ENCODE peak calls at places on chromosome 6, in seven cellular contexts. D is cardiac muscle cell, O is GM23338, A is mammary epithelial cell, L is tibial nerve, J is fibroblast of lung, F is lower lobe of right lung. P is an unnamed sample. For H3K4me1, the result is how much of the 10 kb centered on the place peaks cover.

GRCh38 chr6:70135783-70136182 is 167.1 kb downstream of the COL9A1 start:
- DNase-seq in L (no peak), O (peak), A (no peak), D (no peak), F (no peak), J (no peak), P (no peak)

GRCh38 chr6:99013145-99013544 is 65.4 kb upstream of the FBXL4 start:
- DNase-seq in A (peak), F (no peak), L (no peak), D (no peak), O (no peak), J (peak), P (no peak)

GRCh38 chr6:47737406-47737805 is 39.0 kb downstream of the ADGRF4 start:
- DNase-seq in J (no peak), A (no peak), F (no peak), O (no peak), L (no peak), D (no peak), P (no peak)

GRCh38 chr6:137738197-137738596 is 128.9 kb upstream of the TNFAIP3 start:
- DNase-seq in A (peak), L (no peak), F (no peak), D (no peak), O (no peak), J (peak), P (no peak)

GRCh38 chr6:149983145-149983544 is 19.4 kb downstream of the ULBP1 start:
- DNase-seq in O (no peak), J (no peak), D (no peak), F (no peak), L (no peak), A (no peak), P (no peak)

GRCh38 chr6:90895299-90896164 is 308.7 kb upstream of the MAP3K7 start:
- DNase-seq in A (no peak), O (no peak), F (no peak), D (no peak), J (no peak), L (no peak), P (no peak)

GRCh38 chr6:24274441-24275083 is 83.3 kb downstream of the DCDC2 start:
- DNase-seq in O (peak), J (peak), A (peak), D (peak), F (no peak), L (no peak), P (no peak)

GRCh38 chr6:55568779-55569439 is 10.1 kb downstream of the HMGCLL1 start:
- DNase-seq in D (peak), A (no peak), F (no peak), O (no peak), L (no peak), J (peak), P (no peak)

GRCh38 chr6:51644426-51644825 is 443.0 kb downstream of the PKHD1 start:
- DNase-seq in L (no peak), J (no peak), O (no peak), D (no peak), F (no peak), A (peak), P (no peak)

GRCh38 chr6:1606533-1607235 is 3.0 kb upstream of the FOXC1 start:
- DNase-seq in J (no peak), A (no peak), L (no peak), O (peak), D (no peak), F (no peak), P (peak)

DNA sequence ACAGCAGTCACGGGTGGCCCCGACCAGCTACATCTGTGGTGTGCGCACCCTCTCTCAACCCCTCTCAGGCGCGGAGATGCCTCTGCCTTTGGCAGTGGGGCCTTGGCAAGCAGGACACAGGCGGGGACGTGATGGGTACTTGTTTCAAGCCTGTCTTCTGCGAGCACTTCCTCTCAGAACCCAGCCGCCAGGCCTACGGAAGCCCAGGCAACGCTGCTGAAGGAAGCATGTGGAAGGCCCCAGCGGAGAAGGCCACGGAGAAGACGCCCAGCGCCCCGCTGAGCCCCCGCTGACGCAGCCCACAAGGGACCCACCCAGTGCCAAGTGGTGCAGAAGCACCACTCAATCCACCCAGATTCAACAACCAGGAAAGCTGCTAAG is 13.0 kb downstream of the SERPINB6 start:
- DNase-seq in L (no peak), J (no peak), A (no peak), F (peak), O (no peak), D (no peak), P (peak)
- H3K4me1 ChIP-seq in L (under half), J (under half), A (under half), F (half or more), O (under half), D (under half), P (under half)

GRCh38 chr6:125066964-125067363 is 86.6 kb upstream of the TPD52L1 start:
- DNase-seq in D (no peak), J (peak), O (no peak), L (no peak), A (peak), F (no peak), P (no peak)
- H3K27ac ChIP-seq in D (no peak), J (no peak), O (no peak), L (no peak), A (peak), F (no peak), P (no peak)

GRCh38 chr6:27753668-27754407 is 158.4 kb downstream of the OR2B2 start:
- DNase-seq in J (peak), A (peak), O (peak), F (peak), L (no peak), D (peak), P (peak)
- TF ChIP-seq CTCF in J (peak), A (no peak), O (peak), F (peak), L (no peak), D (peak), P (no peak)

DNA sequence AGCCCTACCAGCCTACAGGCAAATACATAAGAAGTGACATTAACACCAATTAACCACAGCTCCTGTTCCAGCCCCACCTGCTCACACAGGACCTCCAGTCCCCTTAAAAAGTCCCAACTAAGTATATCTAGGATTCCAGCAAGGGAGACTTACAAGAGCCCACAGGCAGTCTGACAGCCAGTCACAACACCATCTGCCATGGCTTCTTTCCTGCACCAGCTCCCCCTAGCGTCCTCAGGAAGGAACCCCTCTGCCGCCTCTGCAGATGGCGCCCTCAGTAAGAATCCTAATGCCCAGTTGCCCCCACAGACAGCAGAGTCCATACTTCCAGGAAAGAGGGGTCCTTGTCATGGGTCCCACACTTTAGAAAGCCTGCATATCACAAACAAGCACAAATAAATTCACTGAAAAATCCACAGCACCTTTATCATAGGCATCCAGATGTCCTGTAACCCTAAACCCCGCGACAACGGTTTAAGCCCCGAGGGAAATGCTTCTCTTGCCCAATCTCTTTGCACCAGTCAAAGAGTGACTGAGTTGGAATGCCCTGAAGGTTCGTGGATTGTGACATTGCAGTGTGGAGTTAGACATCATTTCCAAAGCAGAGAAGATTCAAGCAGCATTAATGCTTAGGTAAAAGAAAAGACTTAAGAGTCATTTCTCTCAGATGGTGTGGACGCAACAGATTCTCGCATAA is 121.9 kb downstream of the HIVEP2 start:
- DNase-seq in L (no peak), A (peak), D (peak), J (no peak), O (peak), F (no peak), P (no peak)
- H3K4me1 ChIP-seq in L (under half), A (under half), D (under half), J (under half), O (under half), F (under half), P (under half)

DNA sequence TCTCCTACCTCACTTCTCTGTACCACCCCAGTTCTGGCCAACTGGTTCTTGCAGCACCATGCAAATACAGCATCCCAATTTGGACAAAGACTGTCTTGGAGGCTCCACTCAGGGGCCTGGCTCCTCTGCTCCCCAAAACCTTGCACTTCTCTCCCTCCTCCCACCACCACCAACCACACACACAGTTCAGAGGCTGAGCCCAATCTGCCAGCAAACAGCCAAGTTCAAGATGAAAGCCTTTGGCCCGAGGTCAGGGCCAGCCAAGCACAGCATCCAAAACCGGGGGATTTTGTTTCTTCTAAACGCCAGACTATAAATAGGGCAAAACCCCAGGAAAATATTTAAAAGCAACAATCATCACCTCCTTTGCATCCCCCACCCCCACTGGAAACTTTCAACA is 5.7 kb downstream of the KCNK5 start:
- DNase-seq in F (no peak), D (no peak), A (no peak), L (no peak), O (no peak), J (no peak), P (no peak)
- H3K27ac ChIP-seq in F (no peak), D (no peak), A (no peak), L (no peak), O (no peak), J (no peak), P (no peak)

GRCh38 chr6:30481213-30481964 is 7.9 kb upstream of the HLA-E start:
- DNase-seq in O (peak), L (no peak), A (no peak), F (no peak), J (no peak), D (no peak), P (no peak)
- TF ChIP-seq CTCF in O (peak), L (no peak), A (no peak), F (no peak), J (no peak), D (no peak), P (no peak)

DNA sequence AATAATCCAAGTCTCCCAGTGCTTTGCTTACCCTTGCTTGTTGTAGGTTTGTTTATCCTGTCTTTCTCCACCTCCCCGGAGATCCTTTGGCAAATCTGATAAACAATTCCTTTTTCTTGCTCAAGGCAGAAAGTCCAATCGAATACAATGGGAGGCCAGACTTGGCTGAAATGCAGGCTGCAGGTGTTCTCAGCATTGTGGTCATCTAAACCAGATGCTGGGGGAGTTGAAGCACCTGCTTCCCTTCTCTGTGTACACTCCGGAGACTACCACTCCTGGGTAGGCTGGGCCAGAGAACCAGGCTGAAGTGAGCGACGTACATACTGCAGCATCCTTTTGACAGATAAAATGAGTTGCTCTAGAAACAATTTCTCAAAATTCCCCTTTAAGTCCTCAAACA is 82.6 kb upstream of the PREP start:
- DNase-seq in J (no peak), L (no peak), F (no peak), D (no peak), O (no peak), A (no peak), P (no peak)
- H3K4me1 ChIP-seq in J (under half), L (under half), F (under half), D (under half), O (under half), A (under half), P (under half)

GRCh38 chr6:54056105-54056504 is 55.1 kb upstream of the MLIP start:
- DNase-seq in D (no peak), F (no peak), L (no peak), A (no peak), J (no peak), O (no peak), P (no peak)
- H3K27ac ChIP-seq in D (no peak), F (no peak), L (no peak), A (no peak), J (no peak), O (no peak), P (no peak)

GRCh38 chr6:157615411-157615763 is 207.7 kb upstream of the SNX9 start:
- DNase-seq in O (no peak), A (no peak), J (peak), D (no peak), L (no peak), F (no peak), P (no peak)

GRCh38 chr6:157615951-157616350 is 207.1 kb upstream of the SNX9 start:
- DNase-seq in D (no peak), J (no peak), F (no peak), L (no peak), A (no peak), O (no peak), P (no peak)

GRCh38 chr6:157611406-157611805 is 211.6 kb upstream of the SNX9 start:
- DNase-seq in D (no peak), L (no peak), A (no peak), O (no peak), F (no peak), J (no peak), P (no peak)

GRCh38 chr6:157613011-157613522 is 210.0 kb upstream of the SNX9 start:
- DNase-seq in A (peak), F (no peak), L (no peak), O (no peak), J (peak), D (no peak), P (no peak)

DNA sequence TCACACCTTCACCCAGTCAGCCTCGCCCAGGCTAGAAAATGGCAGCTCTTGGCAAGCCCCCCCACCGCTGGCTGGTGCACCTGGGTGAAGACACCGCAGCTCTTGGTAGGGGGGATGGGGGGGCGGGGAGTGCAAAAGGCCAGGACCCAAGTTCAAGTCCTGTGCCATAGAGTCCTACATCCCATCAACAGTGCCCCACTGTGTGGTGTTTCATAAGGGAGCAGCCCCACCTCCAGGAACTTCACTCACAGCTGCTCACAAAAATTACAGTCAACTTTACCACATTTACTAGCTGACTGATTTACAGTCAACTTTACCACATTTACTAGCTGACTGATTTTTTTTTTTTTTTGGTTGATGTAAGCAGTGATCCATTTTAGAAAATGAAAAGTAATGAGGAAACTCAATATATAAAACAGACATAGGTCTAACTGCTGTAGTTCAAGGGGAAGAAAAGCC is 209.0 kb upstream of the SNX9 start:
- DNase-seq in L (no peak), D (no peak), A (peak), O (no peak), F (no peak), J (peak), P (no peak)
- TF ChIP-seq CTCF in L (no peak), D (no peak), A (no peak), O (peak), F (no peak), J (no peak), P (no peak)

P was measured in ascending aorta.